ENCODE peak calls at places on chromosomes 7 and 10, in eight cellular contexts. E is heart right ventricle, A is esophagus squamous epithelium, B is lower lobe of right lung, V is colonic mucosa, I is Peyer's patch, C is IMR-90, K is transverse colon. N is an unnamed sample.

GRCh38 chr7:7352845-7353244 is 170.5 kb downstream of the C1GALT1 start:
- DNase-seq in C (no peak), V (no peak), I (no peak), E (no peak), B (no peak), K (no peak), A (no peak), N (no peak)

GRCh38 chr7:113394856-113395255 is 276.5 kb upstream of the SMIM30 start:
- DNase-seq in V (no peak), A (no peak), C (no peak), E (no peak), B (no peak), I (no peak), K (no peak), N (no peak)

GRCh38 chr10:31166606-31167005 is 134.9 kb upstream of the ZNF438 start:
- DNase-seq in I (no peak), V (no peak), K (no peak), C (peak; percentile 28), B (no peak), A (no peak), E (no peak), N (no peak)

GRCh38 chr7:8125680-8126444 is 136.1 kb downstream of the ICA1 start:
- DNase-seq in B (peak; percentile 56), V (peak; percentile 25), A (peak; percentile 5), K (peak; percentile 42), E (no peak), C (no peak), I (no peak), N (no peak)

GRCh38 chr7:32336726-32337125 is 153.5 kb downstream of the LSM5 start:
- DNase-seq in B (no peak), C (no peak), I (no peak), E (no peak), K (no peak), V (no peak), A (no peak), N (no peak)

GRCh38 chr7:15015545-15016314 is 113.2 kb upstream of the DGKB start:
- DNase-seq in V (peak; percentile 30), K (no peak), E (peak; percentile 8), A (no peak), I (no peak), C (peak; percentile 49), B (no peak), N (no peak)

GRCh38 chr10:60767424-60767823 is 10.9 kb upstream of the CDK1 start:
- DNase-seq in I (no peak), K (no peak), B (no peak), A (no peak), V (no peak), E (no peak), C (no peak), N (no peak)

GRCh38 chr10:43574035-43574892 is at the start of gene ZNF239:
- DNase-seq in V (peak; percentile 87), B (peak; percentile 95), A (peak; percentile 56), I (peak; percentile 87), K (peak; percentile 89), E (peak; percentile 92), C (peak; percentile 84), N (peak; percentile 93)

GRCh38 chr10:123909866-123910265 is 18.3 kb upstream of the CPXM2 start:
- DNase-seq in C (no peak), E (no peak), V (no peak), I (no peak), K (no peak), B (no peak), A (no peak), N (no peak)

GRCh38 chr10:114199239-114199638 is 20.1 kb downstream of the TDRD1 start:
- DNase-seq in I (no peak), K (no peak), A (no peak), B (no peak), E (no peak), C (no peak), V (no peak), N (no peak)

GRCh38 chr7:156009569-156009968 is 197.3 kb upstream of the SHH start:
- DNase-seq in B (no peak), A (no peak), E (no peak), I (no peak), V (no peak), K (no peak), C (no peak), N (no peak)

GRCh38 chr10:132477398-132478340 is 59.9 kb upstream of the INPP5A start:
- DNase-seq in I (peak; percentile 43), A (no peak), V (no peak), K (peak; percentile 2), B (peak; percentile 39), E (no peak), C (no peak), N (no peak)

GRCh38 chr7:55348502-55348901 is 16.6 kb upstream of the LANCL2 start:
- DNase-seq in B (no peak), V (no peak), E (no peak), I (no peak), K (no peak), A (no peak), C (peak; percentile 37), N (no peak)

GRCh38 chr10:69456880-69457693 is 5.8 kb downstream of the TSPAN15 start:
- DNase-seq in B (no peak), C (no peak), A (no peak), I (no peak), K (no peak), E (no peak), V (no peak), N (no peak)

GRCh38 chr7:29539471-29539870 is 24.2 kb upstream of the PRR15 start:
- DNase-seq in V (no peak), C (no peak), A (no peak), B (no peak), I (no peak), K (no peak), E (no peak), N (no peak)

GRCh38 chr7:32670105-32670504 is 174.8 kb downstream of the AVL9 start:
- DNase-seq in E (no peak), I (no peak), K (peak; percentile 67), A (no peak), B (no peak), C (peak; percentile 45), V (peak; percentile 68), N (no peak)

GRCh38 chr7:106604303-106604918 is 56.5 kb downstream of the CCDC71L start:
- DNase-seq in B (no peak), I (no peak), A (no peak), C (no peak), K (no peak), E (no peak), V (no peak), N (no peak)

GRCh38 chr7:22435720-22436119 is 64.3 kb downstream of the STEAP1B start:
- DNase-seq in I (no peak), E (no peak), A (no peak), V (no peak), B (no peak), K (no peak), C (no peak), N (no peak)

GRCh38 chr7:17488829-17489228 is 190.4 kb downstream of the AHR start:
- DNase-seq in C (no peak), K (no peak), I (no peak), B (no peak), E (no peak), A (no peak), V (no peak), N (no peak)

GRCh38 chr10:22620140-22620857 is 94.1 kb downstream of the PIP4K2A start:
- DNase-seq in K (peak; percentile 26), V (peak; percentile 42), C (peak; percentile 95), A (no peak), B (peak; percentile 73), I (no peak), E (peak; percentile 76), N (peak; percentile 87)

GRCh38 chr10:30398788-30399187 is 35.2 kb upstream of the MAP3K8 start:
- DNase-seq in K (no peak), A (no peak), V (no peak), B (no peak), C (no peak), E (no peak), I (no peak), N (no peak)

GRCh38 chr7:113775401-113775800 is 143.4 kb downstream of the PPP1R3A start:
- DNase-seq in B (no peak), V (no peak), A (no peak), E (no peak), K (no peak), I (no peak), C (no peak), N (no peak)

GRCh38 chr10:71727429-71728217 is 8.0 kb upstream of the C10orf105 start:
- DNase-seq in A (peak; percentile 53), C (no peak), B (peak; percentile 74), V (peak; percentile 92), E (peak; percentile 64), I (peak; percentile 70), K (peak; percentile 89), N (no peak)

GRCh38 chr10:76411719-76412435 is 980.5 kb downstream of the LRMDA start:
- DNase-seq in V (no peak), B (no peak), K (peak; percentile 20), C (no peak), E (peak; percentile 51), I (no peak), A (no peak), N (peak; percentile 79)

GRCh38 chr10:86837663-86838062 is 81.2 kb downstream of the BMPR1A start:
- DNase-seq in K (no peak), A (no peak), V (no peak), B (no peak), C (no peak), E (no peak), I (no peak), N (no peak)

GRCh38 chr10:61464461-61465215 is 11.5 kb upstream of the TMEM26 start:
- DNase-seq in V (no peak), A (no peak), I (no peak), K (no peak), C (peak; percentile 88), E (no peak), B (no peak), N (no peak)

GRCh38 chr10:49351669-49352068 is 44.2 kb downstream of the DRGX start:
- DNase-seq in A (no peak), V (no peak), B (no peak), C (no peak), K (no peak), I (no peak), E (no peak), N (peak; percentile 11)

GRCh38 chr10:51503378-51503777 is 196.0 kb downstream of the CSTF2T start:
- DNase-seq in E (no peak), V (no peak), I (no peak), B (no peak), C (no peak), K (no peak), A (no peak), N (no peak)
- TF ChIP-seq CTCF in E (no peak), V (no peak), I (no peak), B (no peak), C (no peak), K (no peak), A (no peak), N (no peak)

GRCh38 chr7:150324366-150324961 is 1.1 kb upstream of the ACTR3C start:
- DNase-seq in E (no peak), A (no peak), C (peak; percentile 11), K (no peak), V (peak; percentile 69), B (no peak), I (no peak), N (peak; percentile 56)
- H3K27ac ChIP-seq in E (no peak overlapping the region), A (peak overlapping the region; percentile 98), C (no peak overlapping the region), K (peak overlapping the region; percentile 96), V (peak overlapping the region; percentile 90), B (peak overlapping the region; percentile 92), I (peak overlapping the region; percentile 56), N (no peak overlapping the region)

GRCh38 chr10:98349508-98349922 is 65.5 kb downstream of the PYROXD2 start:
- DNase-seq in I (no peak), K (peak; percentile 38), A (no peak), E (peak; percentile 44), V (peak; percentile 34), C (peak; percentile 99), B (no peak), N (peak; percentile 77)
- H3K4me3 ChIP-seq in I (no peak overlapping the region), K (no peak overlapping the region), A (no peak overlapping the region), E (no peak overlapping the region), V (no peak overlapping the region), C (no peak overlapping the region), B (no peak overlapping the region), N (peak overlapping the region; percentile 31)

GRCh38 chr7:92698237-92698841 is 108.1 kb upstream of the FAM133B start:
- DNase-seq in K (peak; percentile 25), A (no peak), C (peak; percentile 92), E (peak; percentile 27), B (no peak), I (no peak), V (peak; percentile 56), N (no peak)
- TF ChIP-seq CTCF in K (no peak), A (no peak), C (no peak), E (peak; percentile 14), B (no peak), I (no peak), V (no peak), N (no peak)